ENCODE peak calls at places on chromosomes 16 and 17, in seven cellular contexts. H is GM12878, M is SK-N-SH, G is GM12892, Z is K562, I is H1, F is HepG2. N is an unnamed sample.
A peak's percentile ranks its signal among the peaks of the same experiment; 100 is the strongest.

GRCh38 chr16:48478418-48478817 is 93.2 kb upstream of the SIAH1 start:
- DNase-seq in H (no peak), M (no peak), G (no peak), Z (no peak), I (no peak), F (no peak), N (no peak)

GRCh38 chr17:49814781-49815496 is 26.5 kb downstream of the KAT7 start:
- DNase-seq in H (no peak), M (no peak), G (no peak), Z (no peak), I (no peak), F (no peak), N (no peak)

GRCh38 chr17:14301761-14302401 is 1.0 kb downstream of the HS3ST3B1 start:
- DNase-seq in H (no peak), M (no peak), G (no peak), Z (no peak), I (no peak), F (no peak), N (no peak)

GRCh38 chr16:396605-397004 is 394 bp upstream of the NME4 start:
- DNase-seq in H (no peak), M (peak; percentile 83), G (no peak), Z (peak; percentile 84), I (no peak), F (peak; percentile 65), N (no peak)

GRCh38 chr17:69473801-69474170 is 59.3 kb downstream of the MAP2K6 start:
- DNase-seq in H (no peak), M (no peak), G (no peak), Z (no peak), I (no peak), F (no peak), N (no peak)

GRCh38 chr17:50064253-50064991 is 8.5 kb downstream of the ITGA3 start:
- DNase-seq in H (no peak), M (peak; percentile 64), G (no peak), Z (peak; percentile 33), I (no peak), F (no peak), N (no peak)

GRCh38 chr17:55159251-55159650 is 105.5 kb upstream of the HLF start:
- DNase-seq in H (no peak), M (no peak), G (no peak), Z (no peak), I (no peak), F (no peak), N (no peak)

GRCh38 chr16:1818204-1818872 is 8.3 kb downstream of the HAGH start:
- DNase-seq in H (no peak), M (no peak), G (no peak), Z (no peak), I (no peak), F (no peak), N (no peak)

GRCh38 chr16:24036614-24037013 is 200.8 kb downstream of the PRKCB start:
- DNase-seq in H (no peak), M (peak; percentile 79), G (peak; percentile 31), Z (peak; percentile 57), I (no peak), F (peak; percentile 46), N (peak; percentile 37)

GRCh38 chr16:29898135-29898534 is 1.2 kb downstream of the SEZ6L2 start:
- DNase-seq in H (no peak), M (peak; percentile 65), G (no peak), Z (no peak), I (no peak), F (no peak), N (no peak)

GRCh38 chr16:2178321-2179106 is 17.9 kb downstream of the CASKIN1 start:
- DNase-seq in H (no peak), M (peak; percentile 73), G (no peak), Z (peak; percentile 91), I (peak; percentile 62), F (no peak), N (peak; percentile 68)

GRCh38 chr17:27449541-27449940 is 6.7 kb upstream of the KSR1 start:
- DNase-seq in H (no peak), M (no peak), G (no peak), Z (no peak), I (no peak), F (no peak), N (no peak)

GRCh38 chr17:69761767-69762321 is 313.2 kb upstream of the KCNJ16 start:
- DNase-seq in H (no peak), M (no peak), G (no peak), Z (no peak), I (no peak), F (peak; percentile 9), N (no peak)

GRCh38 chr17:229130-229944 is 47.9 kb upstream of the DOC2B start:
- DNase-seq in H (no peak), M (no peak), G (no peak), Z (no peak), I (no peak), F (no peak), N (no peak)

GRCh38 chr16:11333696-11334095 is 11.6 kb upstream of the RMI2 start:
- DNase-seq in H (no peak), M (no peak), G (no peak), Z (no peak), I (no peak), F (no peak), N (no peak)

GRCh38 chr16:185213-185612 is 5.0 kb downstream of the HBQ1 start:
- DNase-seq in H (no peak), M (no peak), G (no peak), Z (no peak), I (no peak), F (no peak), N (no peak)

GRCh38 chr16:49014300-49015188 is 267.1 kb downstream of the CBLN1 start:
- DNase-seq in H (no peak), M (no peak), G (no peak), Z (no peak), I (no peak), F (no peak), N (no peak)

GRCh38 chr16:73025506-73026131 is 22.3 kb downstream of the ZFHX3 start:
- DNase-seq in H (no peak), M (peak; percentile 69), G (no peak), Z (no peak), I (no peak), F (no peak), N (no peak)

GRCh38 chr16:72635104-72635503 is 412.8 kb downstream of the ZFHX3 start:
- DNase-seq in H (no peak), M (no peak), G (no peak), Z (no peak), I (no peak), F (no peak), N (no peak)

GRCh38 chr16:86549076-86549892 is 5.8 kb downstream of the MTHFSD start:
- DNase-seq in H (no peak), M (no peak), G (no peak), Z (no peak), I (no peak), F (no peak), N (no peak)

GRCh38 chr17:4790705-4791088 is 1.9 kb downstream of the GLTPD2 start:
- DNase-seq in H (no peak), M (no peak), G (no peak), Z (no peak), I (no peak), F (no peak), N (no peak)

GRCh38 chr17:4789701-4789950 is 862 bp downstream of the GLTPD2 start:
- DNase-seq in H (no peak), M (no peak), G (no peak), Z (no peak), I (no peak), F (no peak), N (no peak)

GRCh38 chr17:4788159-4788806 is 481 bp upstream of the GLTPD2 start:
- DNase-seq in H (no peak), M (no peak), G (no peak), Z (no peak), I (no peak), F (no peak), N (no peak)

GRCh38 chr17:4789951-4790704 is 1.4 kb downstream of the GLTPD2 start:
- DNase-seq in H (no peak), M (peak; percentile 98), G (peak; percentile 95), Z (peak; percentile 91), I (no peak), F (peak; percentile 69), N (peak; percentile 96)

DNA sequence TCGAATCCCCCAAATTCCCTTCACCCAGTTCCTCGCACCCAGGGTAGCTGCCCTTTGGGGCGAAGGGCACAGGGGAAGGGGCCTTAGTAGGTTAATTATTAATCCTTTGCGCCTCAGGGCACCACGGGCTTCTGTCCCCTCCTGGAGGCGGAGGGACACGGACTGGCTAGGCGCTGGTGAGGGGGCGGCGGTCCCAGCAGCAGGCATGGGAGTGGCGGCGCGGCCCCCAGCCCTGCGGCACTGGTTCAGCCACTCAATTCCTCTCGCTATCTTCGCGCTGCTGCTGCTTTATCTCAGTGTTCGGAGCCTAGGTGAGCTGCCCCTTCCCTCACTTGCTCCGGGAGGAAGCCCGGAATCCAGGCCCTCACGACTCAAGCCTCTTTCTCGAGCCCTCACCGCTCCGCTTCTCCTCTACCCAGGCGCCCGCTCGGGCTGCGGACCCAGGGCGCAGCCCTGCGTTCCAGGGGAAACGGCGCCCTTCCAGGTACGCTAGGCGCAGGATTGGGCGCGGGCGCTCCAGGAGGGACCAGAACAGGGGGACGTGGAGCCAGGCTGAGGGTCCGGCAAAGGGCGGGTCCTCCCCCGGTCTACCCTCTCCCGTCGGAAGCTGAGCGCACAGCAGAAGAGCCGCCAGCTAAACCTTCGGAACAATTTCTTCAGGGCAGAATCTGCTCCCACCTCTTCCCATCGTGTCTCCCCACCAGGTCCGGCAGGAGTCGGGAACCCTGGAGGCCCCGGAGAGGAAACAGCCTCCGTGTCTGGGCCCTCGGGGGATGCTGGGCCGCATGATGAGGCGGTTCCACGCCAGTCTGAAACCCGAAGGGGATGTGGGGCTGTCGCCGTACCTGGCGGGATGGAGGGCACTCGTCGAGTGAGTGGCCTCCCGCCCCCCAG is at the start of gene GLTPD2:
- DNase-seq in H (no peak), M (peak; percentile 48), G (no peak), Z (no peak), I (no peak), F (peak; percentile 82), N (no peak)
- TF ChIP-seq POLR2AphosphoS5 in H (no peak), M (no peak), G (no peak), Z (no peak), I (no peak), F (peak; percentile 91), N (no peak)

GRCh38 chr16:55543470-55543869 is 23.0 kb upstream of the CAPNS2 start:
- DNase-seq in H (no peak), M (peak; percentile 16), G (no peak), Z (no peak), I (no peak), F (peak; percentile 35), N (no peak)
- TF ChIP-seq TAF1 in H (no peak), M (no peak), G (no peak), Z (no peak), I (no peak), F (no peak), N (no peak)

GRCh38 chr17:57565119-57565635 is 179.9 kb downstream of the CCDC182 start:
- DNase-seq in H (no peak), M (no peak), G (no peak), Z (no peak), I (no peak), F (no peak), N (no peak)
- TF ChIP-seq POLR2AphosphoS5 in H (no peak), M (no peak), G (no peak), Z (no peak), I (no peak), F (no peak), N (no peak)

DNA sequence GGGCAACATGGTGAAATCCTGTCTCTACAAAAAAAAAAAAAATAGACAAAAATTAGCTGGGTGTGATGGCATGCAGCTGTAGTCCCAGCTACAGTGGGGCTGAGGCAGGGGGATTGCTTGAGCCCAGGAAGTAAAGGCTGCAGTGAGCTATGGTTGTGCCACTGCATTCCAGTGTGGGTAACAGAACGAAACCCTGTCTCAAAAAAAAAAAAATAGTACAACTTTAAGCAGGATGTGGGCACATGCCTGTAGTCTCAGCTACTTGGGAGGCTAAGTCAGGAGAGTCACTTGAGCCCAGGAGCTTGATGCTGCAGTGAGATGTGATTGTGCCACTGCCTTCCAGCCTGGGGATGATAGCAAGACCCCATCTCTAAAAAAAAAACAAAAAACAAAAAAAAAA is 43.6 kb downstream of the TENT4B start:
- DNase-seq in H (no peak), M (no peak), G (no peak), Z (no peak), I (no peak), F (no peak), N (no peak)
- TF ChIP-seq TAF1 in H (no peak), M (no peak), G (no peak), Z (no peak), I (no peak), F (no peak), N (no peak)

N was measured in GM12891.